ENCODE peak calls at places on chromosomes 4 and X, in four cellular contexts. C is K562, J is GM12891, O is GM12878. X is an unnamed sample.

GRCh38 chr4:149914521-149915115 is 99.0 kb upstream of the IQCM start:
- DNase-seq in C (peak), J (peak), O (no peak), X (peak)

GRCh38 chrX:155632424-155633100 is 19.8 kb upstream of the TMLHE start:
- DNase-seq in C (no peak), J (no peak), O (peak), X (no peak)

GRCh38 chr4:168794881-168795280 is 215.2 kb downstream of the CBR4 start:
- DNase-seq in C (no peak), J (no peak), O (no peak), X (no peak)

GRCh38 chrX:124216396-124217124 is 115.9 kb upstream of the TEX13D start:
- DNase-seq in C (no peak), J (no peak), O (no peak), X (no peak)

GRCh38 chr4:128068927-128069326 is 7.8 kb downstream of the LARP1B start:
- DNase-seq in C (peak), J (no peak), O (no peak), X (peak)

GRCh38 chr4:140238353-140239041 is 84.5 kb upstream of the MAML3 start:
- DNase-seq in C (peak), J (no peak), O (no peak), X (peak)

GRCh38 chrX:2283111-2283847 is 217.5 kb downstream of the DHRSX start:
- DNase-seq in C (no peak), J (no peak), O (no peak), X (no peak)

GRCh38 chr4:148954011-148954749 is 512.0 kb upstream of the NR3C2 start:
- DNase-seq in C (no peak), J (no peak), O (no peak), X (no peak)

GRCh38 chrX:46333550-46333949 is 211.7 kb downstream of the ZNF674 start:
- DNase-seq in C (no peak), J (no peak), O (no peak), X (no peak)

GRCh38 chr4:155883895-155884294 is 17.8 kb upstream of the ASIC5 start:
- DNase-seq in C (no peak), J (no peak), O (no peak), X (no peak)

GRCh38 chrX:45261005-45261404 is 60.3 kb upstream of the DIPK2B start:
- DNase-seq in C (no peak), J (no peak), O (no peak), X (no peak)

GRCh38 chr4:71472946-71473345 is 134.1 kb downstream of the SLC4A4 start:
- DNase-seq in C (no peak), J (no peak), O (no peak), X (no peak)

GRCh38 chrX:150476183-150476699 is 92.2 kb upstream of the MTM1 start:
- DNase-seq in C (no peak), J (no peak), O (no peak), X (no peak)

GRCh38 chr4:95190751-95191436 is 357.9 kb downstream of the UNC5C start:
- DNase-seq in C (no peak), J (no peak), O (no peak), X (no peak)

GRCh38 chr4:26349496-26349895 is 28.7 kb downstream of the RBPJ start:
- DNase-seq in C (no peak), J (no peak), O (no peak), X (no peak)

GRCh38 chrX:115047181-115047580 is 29.8 kb upstream of the IL13RA2 start:
- DNase-seq in C (no peak), J (no peak), O (no peak), X (no peak)

GRCh38 chr4:173319696-173320095 is 14.5 kb downstream of the HMGB2 start:
- DNase-seq in C (no peak), J (no peak), O (no peak), X (no peak)

GRCh38 chrX:13690836-13691235 is 1.9 kb downstream of the RAB9A start:
- DNase-seq in C (no peak), J (no peak), O (no peak), X (no peak)

GRCh38 chrX:24426921-24427746 is 38.0 kb upstream of the PDK3 start:
- DNase-seq in C (no peak), J (no peak), O (no peak), X (no peak)

GRCh38 chr4:42600578-42600977 is 56.3 kb downstream of the ATP8A1 start:
- DNase-seq in C (no peak), J (no peak), O (no peak), X (no peak)

GRCh38 chr4:182554736-182555135 is 311.5 kb downstream of the TENM3 start:
- DNase-seq in C (no peak), J (no peak), O (no peak), X (no peak)

GRCh38 chr4:44671636-44672035 is 6.6 kb upstream of the GUF1 start:
- DNase-seq in C (no peak), J (no peak), O (no peak), X (no peak)

GRCh38 chr4:24651266-24651665 is 66.9 kb upstream of the DHX15 start:
- DNase-seq in C (no peak), J (no peak), O (no peak), X (no peak)

GRCh38 chr4:11073621-11074051 is 355.1 kb downstream of the HS3ST1 start:
- DNase-seq in C (no peak), J (no peak), O (no peak), X (no peak)

GRCh38 chr4:113189546-113189945 is 140.1 kb downstream of the ANK2 start:
- DNase-seq in C (no peak), J (no peak), O (no peak), X (no peak)

GRCh38 chrX:44036336-44036735 is 63.1 kb upstream of the NDP start:
- DNase-seq in C (no peak), J (no peak), O (no peak), X (no peak)

GRCh38 chr4:13483142-13484044 is 747 bp downstream of the RAB28 start:
- DNase-seq in C (peak), J (peak), O (no peak), X (no peak)

GRCh38 chr4:138870739-138871633 is 144.6 kb upstream of the NOCT start:
- DNase-seq in C (peak), J (peak), O (peak), X (peak)

GRCh38 chr4:87525636-87526035 is 3.5 kb downstream of the SPARCL1 start:
- DNase-seq in C (no peak), J (no peak), O (no peak), X (no peak)

GRCh38 chr4:107575243-107575642 is 144.8 kb downstream of the PAPSS1 start:
- DNase-seq in C (no peak), J (no peak), O (no peak), X (no peak)

GRCh38 chrX:12868747-12869146 is 1.9 kb downstream of the TLR7 start:
- DNase-seq in C (no peak), J (no peak), O (peak), X (no peak)

GRCh38 chr4:6408263-6408662 is 64.2 kb downstream of the PPP2R2C start:
- DNase-seq in C (peak), J (no peak), O (no peak), X (no peak)

GRCh38 chrX:135931644-135932487 is 38.4 kb downstream of the SAGE1 start:
- DNase-seq in C (peak), J (peak), O (no peak), X (peak)

GRCh38 chr4:13597604-13598003 is 29.9 kb downstream of the BOD1L1 start:
- DNase-seq in C (no peak), J (no peak), O (no peak), X (no peak)

GRCh38 chr4:87118826-87119225 is 101.6 kb downstream of the KLHL8 start:
- DNase-seq in C (peak), J (no peak), O (no peak), X (no peak)

GRCh38 chr4:61312526-61312925 is 112.4 kb downstream of the ADGRL3 start:
- DNase-seq in C (no peak), J (no peak), O (no peak), X (no peak)

GRCh38 chr4:184950117-184950830 is 68.0 kb upstream of the HELT start:
- DNase-seq in C (no peak), J (no peak), O (no peak), X (no peak)
- TF ChIP-seq SPI1 in C (no peak), J (no peak), O (no peak), X (no peak)

GRCh38 chr4:55553442-55553841 is 6.7 kb upstream of the CLOCK start:
- DNase-seq in C (no peak), J (no peak), O (no peak), X (no peak)
- TF ChIP-seq SPI1 in C (no peak), J (no peak), O (no peak), X (no peak)

DNA sequence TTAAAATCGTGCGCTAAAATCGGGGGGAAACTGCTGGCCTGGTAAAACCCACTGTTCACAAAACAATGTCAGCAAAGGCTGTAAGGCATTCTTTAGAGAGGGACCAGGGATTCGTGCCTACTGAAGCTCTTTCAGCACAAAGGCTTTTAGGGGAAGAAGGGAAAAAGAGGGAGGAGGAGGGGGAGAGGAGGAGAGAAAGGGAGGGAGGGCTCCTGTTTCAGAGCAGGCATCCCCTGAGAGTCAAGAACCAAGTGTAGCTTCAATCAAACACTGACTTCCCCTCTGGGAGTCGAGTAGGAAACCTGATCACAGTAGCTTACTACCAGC is 9.5 kb downstream of the BCOR start:
- DNase-seq in C (no peak), J (no peak), O (no peak), X (no peak)
- TF ChIP-seq SPI1 in C (no peak), J (no peak), O (no peak), X (no peak)

DNA sequence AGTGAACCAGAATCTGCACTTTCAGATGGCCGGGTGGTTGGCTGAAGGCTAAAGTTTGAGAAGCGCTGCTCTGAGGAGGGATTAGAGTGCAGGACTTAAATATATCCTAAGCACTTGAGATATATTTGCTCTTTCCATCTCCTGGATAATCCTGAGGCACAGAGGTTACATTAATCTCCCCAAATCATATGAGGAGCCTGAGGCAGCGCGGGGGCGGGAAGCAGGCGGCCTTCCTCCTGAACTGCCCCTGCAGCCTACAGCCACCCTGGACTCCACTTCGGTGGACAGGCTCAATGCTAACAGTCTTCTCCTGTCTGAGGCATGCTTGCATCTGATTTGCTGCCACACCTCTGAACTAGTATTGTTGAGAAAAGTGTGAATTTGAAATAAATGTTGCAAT is 72.5 kb downstream of the AFAP1 start:
- DNase-seq in C (no peak), J (no peak), O (no peak), X (no peak)
- TF ChIP-seq SPI1 in C (no peak), J (no peak), O (no peak), X (no peak)